ENCODE peak calls at places on chromosomes 11 and 22, in nine cellular contexts. T is upper lobe of left lung; S is prostate gland; L is cardiac muscle cell; D is lung; I is left ventricle myocardium inferior; N is transverse colon; A is CD4-positive, alpha-beta memory T cell; Z is heart right ventricle. B is an unnamed sample.

GRCh38 chr11:19345848-19346681 is 105.3 kb upstream of the E2F8 start:
- DNase-seq in T (peak; percentile 85), S (no peak), L (peak; percentile 34), D (no peak), I (peak; percentile 18), N (no peak), A (no peak), Z (peak; percentile 26), B (no peak)

GRCh38 chr11:76181371-76181770 is 24.9 kb downstream of the WNT11 start:
- DNase-seq in T (no peak), S (no peak), L (no peak), D (no peak), I (no peak), N (no peak), A (no peak), Z (no peak), B (no peak)

GRCh38 chr22:40178417-40179409 is 988 bp downstream of the TNRC6B start:
- DNase-seq in T (no peak), S (peak; percentile 33), L (peak; percentile 59), D (no peak), I (peak; percentile 28), N (peak; percentile 37), A (peak; percentile 20), Z (peak; percentile 30), B (peak; percentile 14)

GRCh38 chr11:115548878-115549528 is 44.8 kb upstream of the CADM1 start:
- DNase-seq in T (no peak), S (no peak), L (no peak), D (no peak), I (no peak), N (peak; percentile 36), A (no peak), Z (no peak), B (no peak)

GRCh38 chr11:8584096-8584495 is 9.9 kb downstream of the STK33 start:
- DNase-seq in T (no peak), S (no peak), L (no peak), D (no peak), I (no peak), N (no peak), A (no peak), Z (no peak), B (no peak)

GRCh38 chr11:126469308-126469707 is 113.8 kb downstream of the ST3GAL4 start:
- DNase-seq in T (no peak), S (no peak), L (no peak), D (no peak), I (no peak), N (no peak), A (no peak), Z (no peak), B (no peak)

GRCh38 chr11:13152736-13153541 is 124.7 kb upstream of the BMAL1 start:
- DNase-seq in T (no peak), S (no peak), L (peak; percentile 53), D (no peak), I (no peak), N (no peak), A (no peak), Z (no peak), B (no peak)

GRCh38 chr11:32379714-32380113 is 55.6 kb downstream of the WT1 start:
- DNase-seq in T (no peak), S (no peak), L (peak; percentile 54), D (no peak), I (no peak), N (no peak), A (no peak), Z (no peak), B (no peak)

GRCh38 chr11:12043959-12044772 is 35.7 kb upstream of the DKK3 start:
- DNase-seq in T (no peak), S (peak; percentile 84), L (peak; percentile 92), D (peak; percentile 90), I (peak; percentile 72), N (peak; percentile 73), A (peak; percentile 49), Z (peak; percentile 70), B (peak; percentile 47)

GRCh38 chr11:112175596-112175947 is 260 bp downstream of the BCO2 start:
- DNase-seq in T (no peak), S (no peak), L (no peak), D (no peak), I (no peak), N (no peak), A (no peak), Z (no peak), B (no peak)

GRCh38 chr11:129308241-129308865 is 67.3 kb upstream of the BARX2 start:
- DNase-seq in T (no peak), S (no peak), L (no peak), D (no peak), I (no peak), N (no peak), A (no peak), Z (no peak), B (no peak)

GRCh38 chr11:9313648-9314290 is 624 bp downstream of the TMEM41B start:
- DNase-seq in T (no peak), S (peak; percentile 8), L (peak; percentile 27), D (no peak), I (no peak), N (peak; percentile 9), A (peak; percentile 3), Z (no peak), B (no peak)

GRCh38 chr11:46254135-46254491 is 23.3 kb upstream of the CREB3L1 start:
- DNase-seq in T (peak; percentile 56), S (no peak), L (no peak), D (no peak), I (no peak), N (peak; percentile 78), A (no peak), Z (no peak), B (no peak)

GRCh38 chr11:31720666-31721199 is 90.4 kb downstream of the PAX6 start:
- DNase-seq in T (no peak), S (no peak), L (no peak), D (no peak), I (no peak), N (no peak), A (no peak), Z (no peak), B (no peak)

GRCh38 chr11:97722065-97722464 is 1298.7 kb upstream of the CNTN5 start:
- DNase-seq in T (no peak), S (no peak), L (peak; percentile 93), D (no peak), I (no peak), N (no peak), A (no peak), Z (no peak), B (no peak)

GRCh38 chr22:49855491-49855911 is 1.9 kb downstream of the ZBED4 start:
- DNase-seq in T (no peak), S (no peak), L (peak; percentile 27), D (no peak), I (no peak), N (peak; percentile 47), A (no peak), Z (no peak), B (no peak)

GRCh38 chr11:85385561-85385960 is 241.6 kb downstream of the DLG2 start:
- DNase-seq in T (no peak), S (no peak), L (no peak), D (no peak), I (no peak), N (no peak), A (no peak), Z (no peak), B (no peak)

GRCh38 chr11:2884424-2884815 is 1.2 kb downstream of the CDKN1C start:
- DNase-seq in T (peak; percentile 92), S (no peak), L (peak; percentile 65), D (no peak), I (peak; percentile 66), N (peak; percentile 53), A (no peak), Z (peak; percentile 73), B (no peak)

GRCh38 chr22:47238886-47239860 is 476.7 kb downstream of the TBC1D22A start:
- DNase-seq in T (no peak), S (no peak), L (no peak), D (peak; percentile 15), I (no peak), N (no peak), A (no peak), Z (no peak), B (no peak)
- H3K9me3 ChIP-seq in T (no peaks in the 10 kb centered on the region), S (no peaks in the 10 kb centered on the region), L (peaks cover 6% of the 10 kb centered on the region), D (peaks cover 4% of the 10 kb centered on the region), I (peaks cover 29% of the 10 kb centered on the region), N (no peaks in the 10 kb centered on the region), A (no peaks in the 10 kb centered on the region), Z (peaks cover 15% of the 10 kb centered on the region), B (no peaks in the 10 kb centered on the region)

GRCh38 chr11:103294516-103294915 is 185.3 kb downstream of the DYNC2H1 start:
- DNase-seq in T (no peak), S (no peak), L (no peak), D (no peak), I (no peak), N (no peak), A (no peak), Z (no peak), B (no peak)

GRCh38 chr11:103297900-103298299 is 188.7 kb downstream of the DYNC2H1 start:
- DNase-seq in T (no peak), S (no peak), L (no peak), D (no peak), I (no peak), N (no peak), A (no peak), Z (no peak), B (no peak)

DNA sequence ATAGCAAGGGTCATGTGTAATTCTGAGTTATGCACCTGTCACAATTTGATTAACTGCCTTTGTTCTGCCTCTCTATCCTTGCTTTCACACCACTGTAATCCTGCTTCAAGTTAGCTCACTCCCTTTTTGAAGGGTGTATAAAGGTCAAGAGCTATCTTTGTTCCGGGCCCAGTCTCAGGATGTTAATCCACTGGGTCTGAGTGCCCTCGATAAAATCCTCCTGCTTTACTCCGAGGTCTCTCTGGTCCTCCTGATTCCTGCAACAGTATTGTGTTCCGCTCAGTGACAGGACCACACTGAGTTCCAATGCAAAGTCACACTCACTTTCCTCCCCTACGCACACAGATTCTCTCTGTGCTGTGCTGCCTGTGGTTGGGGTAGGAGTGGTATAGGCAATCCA is 186.5 kb downstream of the DYNC2H1 start:
- DNase-seq in T (no peak), S (no peak), L (peak; percentile 7), D (no peak), I (no peak), N (no peak), A (no peak), Z (no peak), B (no peak)
- H3K9me3 ChIP-seq in T (peaks cover 37% of the 10 kb centered on the region), S (no peaks in the 10 kb centered on the region), L (no peaks in the 10 kb centered on the region), D (peaks cover 17% of the 10 kb centered on the region), I (peaks cover 68% of the 10 kb centered on the region), N (peaks cover 16% of the 10 kb centered on the region), A (peaks cover 23% of the 10 kb centered on the region), Z (peaks cover 58% of the 10 kb centered on the region), B (peaks cover 13% of the 10 kb centered on the region)

GRCh38 chr22:47567741-47568140 is 805.3 kb downstream of the TBC1D22A start:
- DNase-seq in T (no peak), S (no peak), L (no peak), D (no peak), I (no peak), N (no peak), A (no peak), Z (no peak), B (no peak)
- H3K9me3 ChIP-seq in T (no peaks in the 10 kb centered on the region), S (no peaks in the 10 kb centered on the region), L (no peaks in the 10 kb centered on the region), D (peaks cover 2% of the 10 kb centered on the region), I (no peaks in the 10 kb centered on the region), N (no peaks in the 10 kb centered on the region), A (no peaks in the 10 kb centered on the region), Z (no peaks in the 10 kb centered on the region), B (no peaks in the 10 kb centered on the region)

GRCh38 chr11:59356561-59356960 is 2.1 kb upstream of the OR5AN1 start:
- DNase-seq in T (no peak), S (no peak), L (no peak), D (no peak), I (no peak), N (no peak), A (no peak), Z (no peak), B (no peak)
- H3K9me3 ChIP-seq in T (no peaks in the 10 kb centered on the region), S (no peaks in the 10 kb centered on the region), L (no peaks in the 10 kb centered on the region), D (peaks cover 10% of the 10 kb centered on the region), I (no peaks in the 10 kb centered on the region), N (no peaks in the 10 kb centered on the region), A (no peaks in the 10 kb centered on the region), Z (no peaks in the 10 kb centered on the region), B (no peaks in the 10 kb centered on the region)

B was measured in T-helper 17 cell.